ENCODE peak calls at places on chromosomes 16 and 17, in five cellular contexts. R, W, T, N and X are unnamed samples.

GRCh38 chr17:49850772-49851386 is 3.0 kb upstream of the TAC4 start:
- DNase-seq in R (no peak), W (no peak), T (no peak), N (no peak), X (no peak)

GRCh38 chr16:48524348-48525200 is 85.4 kb downstream of the N4BP1 start:
- DNase-seq in R (no peak), W (no peak), T (no peak), N (no peak), X (peak)

GRCh38 chr16:23206986-23207385 is 24.4 kb downstream of the SCNN1G start:
- DNase-seq in R (no peak), W (no peak), T (no peak), N (no peak), X (no peak)

GRCh38 chr16:20191566-20191965 is 117.9 kb upstream of the GPR139 start:
- DNase-seq in R (no peak), W (no peak), T (no peak), N (no peak), X (no peak)

GRCh38 chr17:57486416-57486815 is 230.1 kb downstream of the MSI2 start:
- DNase-seq in R (no peak), W (no peak), T (no peak), N (no peak), X (no peak)

GRCh38 chr16:87303431-87303930 is 13.7 kb downstream of the C16orf95 start:
- DNase-seq in R (no peak), W (no peak), T (no peak), N (peak), X (peak)

GRCh38 chr17:65918921-65919546 is 272.9 kb downstream of the CEP112 start:
- DNase-seq in R (no peak), W (no peak), T (no peak), N (no peak), X (peak)

GRCh38 chr17:82380860-82381702 is 9.5 kb downstream of the UTS2R start:
- DNase-seq in R (no peak), W (no peak), T (no peak), N (no peak), X (no peak)

GRCh38 chr16:79874391-79874790 is 273.9 kb upstream of the MAF start:
- DNase-seq in R (no peak), W (no peak), T (no peak), N (peak), X (no peak)

GRCh38 chr17:40474419-40475002 is 26.9 kb downstream of the TNS4 start:
- DNase-seq in R (no peak), W (no peak), T (no peak), N (peak), X (no peak)

GRCh38 chr17:1995321-1996242 is 29.6 kb downstream of the RTN4RL1 start:
- DNase-seq in R (no peak), W (no peak), T (no peak), N (no peak), X (peak)

GRCh38 chr16:85663891-85664321 is 24.8 kb downstream of the GINS2 start:
- DNase-seq in R (no peak), W (no peak), T (no peak), N (no peak), X (no peak)

GRCh38 chr16:68737730-68738590 is 868 bp downstream of the CDH1 start:
- DNase-seq in R (peak), W (no peak), T (no peak), N (no peak), X (no peak)

GRCh38 chr17:40065041-40065770 is 2.4 kb downstream of the THRA start:
- DNase-seq in R (no peak), W (no peak), T (no peak), N (no peak), X (no peak)

GRCh38 chr17:77011173-77012011 is 129.4 kb upstream of the SEC14L1 start:
- DNase-seq in R (no peak), W (no peak), T (no peak), N (no peak), X (peak)

GRCh38 chr17:45896803-45897693 is 2.7 kb downstream of the MAPT start:
- DNase-seq in R (peak), W (no peak), T (no peak), N (no peak), X (no peak)

GRCh38 chr16:3729161-3730112 is 12.1 kb upstream of the TRAP1 start:
- DNase-seq in R (no peak), W (no peak), T (no peak), N (no peak), X (no peak)

GRCh38 chr17:8739104-8739503 is 5.5 kb downstream of the CCDC42 start:
- DNase-seq in R (no peak), W (no peak), T (no peak), N (no peak), X (no peak)

GRCh38 chr17:70564006-70564620 is 394.8 kb downstream of the KCNJ2 start:
- DNase-seq in R (no peak), W (no peak), T (no peak), N (no peak), X (no peak)

GRCh38 chr17:19335951-19336631 is 26.4 kb downstream of the B9D1 start:
- DNase-seq in R (no peak), W (no peak), T (no peak), N (no peak), X (no peak)

GRCh38 chr17:74222399-74222798 is 9.0 kb downstream of the TTYH2 start:
- DNase-seq in R (no peak), W (no peak), T (no peak), N (no peak), X (no peak)

GRCh38 chr17:12050646-12051225 is 30.1 kb downstream of the MAP2K4 start:
- DNase-seq in R (no peak), W (no peak), T (no peak), N (no peak), X (no peak)

GRCh38 chr17:57747221-57748017 is 2.3 kb upstream of the CCDC182 start:
- DNase-seq in R (peak), W (no peak), T (no peak), N (peak), X (peak)

GRCh38 chr16:50861926-50862325 is 120.0 kb downstream of the CYLD start:
- DNase-seq in R (peak), W (no peak), T (no peak), N (no peak), X (peak)

GRCh38 chr17:10745231-10745630 is 15.4 kb upstream of the TMEM220 start:
- DNase-seq in R (no peak), W (no peak), T (no peak), N (no peak), X (no peak)

GRCh38 chr16:7268182-7268581 is 64.5 kb upstream of the RBFOX1 start:
- DNase-seq in R (peak), W (peak), T (no peak), N (peak), X (peak)

GRCh38 chr17:46944931-46945330 is 22.0 kb downstream of the GOSR2 start:
- DNase-seq in R (no peak), W (no peak), T (no peak), N (no peak), X (no peak)

GRCh38 chr17:34125010-34125409 is 130.1 kb upstream of the CCL2 start:
- DNase-seq in R (no peak), W (no peak), T (no peak), N (no peak), X (no peak)

GRCh38 chr17:46910179-46910927 is 12.6 kb upstream of the GOSR2 start:
- DNase-seq in R (no peak), W (no peak), T (no peak), N (no peak), X (no peak)

GRCh38 chr17:75647061-75647460 is 13.8 kb downstream of the SMIM5 start:
- DNase-seq in R (no peak), W (no peak), T (no peak), N (no peak), X (no peak)

GRCh38 chr17:75643033-75644017 is 10.1 kb downstream of the SMIM5 start:
- DNase-seq in R (no peak), W (no peak), T (no peak), N (no peak), X (no peak)

GRCh38 chr17:75646626-75646968 is 13.4 kb downstream of the SMIM5 start:
- DNase-seq in R (no peak), W (no peak), T (no peak), N (no peak), X (no peak)

GRCh38 chr17:75645889-75646625 is 12.8 kb downstream of the SMIM5 start:
- DNase-seq in R (peak), W (no peak), T (peak), N (no peak), X (peak)

GRCh38 chr17:75645501-75645888 is 12.3 kb downstream of the SMIM5 start:
- DNase-seq in R (peak), W (no peak), T (no peak), N (no peak), X (no peak)
- TF ChIP-seq HDAC2 in R (no peak), W (no peak), T (no peak), N (no peak), X (no peak)

DNA sequence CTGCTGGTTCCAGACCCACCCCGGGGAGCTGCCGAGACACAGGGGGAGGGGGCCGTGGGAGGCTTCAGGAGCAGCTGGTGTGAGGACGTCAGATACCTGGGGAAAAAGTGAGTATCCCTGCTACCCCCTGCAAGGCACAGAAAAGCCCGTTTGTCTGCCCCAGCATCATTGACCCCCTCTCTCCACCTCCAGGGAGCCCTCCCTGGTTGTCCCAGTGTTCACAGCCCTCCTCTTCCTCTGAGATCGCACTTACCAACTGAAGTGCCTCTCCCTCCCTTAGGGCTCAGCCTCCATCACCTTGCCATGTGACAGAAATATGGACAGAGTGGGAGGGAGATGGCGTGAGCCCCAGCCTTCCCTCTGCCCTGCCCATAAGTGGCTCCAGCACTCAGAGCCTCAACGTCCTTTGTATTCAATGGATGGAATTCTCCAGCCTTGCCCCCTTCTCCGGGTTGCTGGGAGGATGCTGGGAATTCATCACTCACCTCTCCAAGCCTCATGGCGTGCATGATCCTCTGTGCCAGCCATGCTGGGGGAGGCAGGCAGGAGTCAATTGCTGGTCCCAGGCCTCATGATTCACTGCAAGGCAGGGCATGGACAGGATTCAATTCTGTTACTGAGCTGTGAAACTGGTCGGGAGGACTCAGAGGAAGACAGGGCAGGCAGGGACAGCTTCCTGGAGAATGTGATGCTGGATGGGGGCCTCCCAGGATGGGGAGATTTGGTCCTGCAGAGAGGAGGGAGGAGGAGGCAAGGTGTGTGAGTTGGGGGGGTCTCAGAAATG is 14.6 kb downstream of the SPNS3 start:
- DNase-seq in R (no peak), W (no peak), T (no peak), N (no peak), X (no peak)
- TF ChIP-seq HDAC2 in R (no peak), W (no peak), T (no peak), N (no peak), X (no peak)

GRCh38 chr17:51373489-51374194 is 113.3 kb downstream of the UTP18 start:
- DNase-seq in R (no peak), W (no peak), T (no peak), N (no peak), X (no peak)

GRCh38 chr17:51371732-51372151 is 111.4 kb downstream of the UTP18 start:
- DNase-seq in R (peak), W (peak), T (peak), N (peak), X (peak)

GRCh38 chr17:51366866-51367265 is 106.5 kb downstream of the UTP18 start:
- DNase-seq in R (no peak), W (no peak), T (no peak), N (no peak), X (no peak)

GRCh38 chr17:51374220-51374619 is 113.9 kb downstream of the UTP18 start:
- DNase-seq in R (no peak), W (no peak), T (no peak), N (no peak), X (no peak)

DNA sequence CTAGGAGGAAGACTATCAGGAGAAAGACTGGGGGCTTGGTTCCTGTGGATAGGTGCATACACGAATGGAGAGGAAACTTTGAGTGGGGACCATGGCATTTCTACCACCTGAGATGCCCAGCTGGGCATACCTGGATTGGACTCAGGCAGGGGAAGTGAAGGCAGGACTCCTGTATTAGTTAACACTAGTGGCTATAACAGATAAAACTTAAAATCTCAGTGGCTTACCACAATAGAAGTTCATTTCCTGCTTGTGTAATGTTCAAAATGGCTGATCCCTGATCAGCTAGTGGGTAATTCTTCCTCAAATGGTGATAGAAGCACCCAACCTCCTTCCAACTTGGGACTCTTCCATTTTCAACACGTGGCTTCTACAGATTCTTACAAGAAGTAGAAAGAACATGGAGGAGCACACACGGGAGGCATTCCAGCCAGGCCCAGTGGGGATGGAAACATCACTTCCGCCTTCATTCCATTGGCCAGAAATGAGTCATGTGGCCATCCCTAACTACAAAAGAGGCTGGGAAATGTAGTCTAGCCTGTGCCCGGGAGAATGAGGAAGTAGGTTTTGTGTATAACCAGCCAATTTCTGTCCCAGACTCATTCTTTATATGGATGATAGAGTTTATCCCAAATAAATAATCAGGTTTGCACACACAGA is 112.1 kb downstream of the UTP18 start:
- DNase-seq in R (peak), W (no peak), T (peak), N (peak), X (peak)
- TF ChIP-seq HDAC2 in R (no peak), W (no peak), T (no peak), N (no peak), X (no peak)

GRCh38 chr17:58755269-58755576 is 431 bp upstream of the PPM1E start:
- DNase-seq in R (peak), W (no peak), T (no peak), N (no peak), X (no peak)

GRCh38 chr17:58758890-58759289 is 3.2 kb downstream of the PPM1E start:
- DNase-seq in R (no peak), W (no peak), T (no peak), N (no peak), X (no peak)

GRCh38 chr17:58755577-58756245 is at the start of gene PPM1E:
- DNase-seq in R (peak), W (peak), T (no peak), N (peak), X (peak)

GRCh38 chr17:58757162-58757613 is 1.5 kb downstream of the PPM1E start:
- DNase-seq in R (no peak), W (no peak), T (no peak), N (no peak), X (no peak)

DNA sequence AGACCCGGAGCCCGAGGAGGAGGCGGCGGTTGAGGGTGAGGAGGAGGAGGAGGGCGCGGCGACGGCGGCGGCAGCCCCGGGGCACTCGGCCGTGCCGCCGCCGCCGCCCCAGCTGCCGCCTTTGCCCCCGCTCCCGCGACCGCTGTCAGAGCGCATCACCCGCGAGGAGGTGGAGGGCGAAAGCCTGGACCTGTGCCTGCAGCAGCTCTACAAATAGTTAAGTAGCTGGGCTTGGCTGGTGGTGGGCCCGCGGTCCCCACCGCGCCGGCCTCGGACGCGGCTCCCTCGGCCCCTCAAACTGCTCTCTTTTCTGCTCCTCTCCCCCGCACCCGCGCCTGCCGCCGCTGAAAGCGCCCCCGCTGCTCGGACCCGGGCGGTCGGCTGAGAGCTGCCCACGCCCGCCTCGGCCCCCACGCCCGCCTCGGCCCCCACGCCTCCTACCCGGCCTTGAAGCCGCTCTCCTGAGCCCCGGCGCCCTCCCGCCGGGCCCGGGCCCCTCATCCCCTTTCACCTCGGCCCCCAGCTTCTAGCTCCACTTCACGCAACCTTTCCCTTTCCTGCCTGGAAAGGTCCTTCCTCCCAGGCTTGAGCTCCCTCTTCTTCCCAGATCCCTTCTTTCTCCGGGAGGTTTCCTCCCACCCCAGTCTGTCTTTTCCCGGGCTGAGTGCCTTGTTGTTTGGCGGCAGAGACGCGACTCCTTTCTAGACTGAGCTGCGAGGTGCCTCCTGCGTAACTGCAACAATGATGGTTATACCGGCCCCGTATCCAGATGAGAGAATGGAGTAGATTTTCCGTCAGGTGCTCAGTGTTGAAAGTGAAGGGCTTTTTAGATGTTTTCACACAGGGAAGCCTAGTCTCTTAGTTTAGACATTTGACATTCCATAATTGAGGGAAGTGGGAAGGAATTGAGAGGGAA is 850 bp downstream of the PPM1E start:
- DNase-seq in R (no peak), W (no peak), T (no peak), N (peak), X (no peak)
- TF ChIP-seq HDAC2 in R (no peak), W (no peak), T (no peak), N (no peak), X (no peak)

DNA sequence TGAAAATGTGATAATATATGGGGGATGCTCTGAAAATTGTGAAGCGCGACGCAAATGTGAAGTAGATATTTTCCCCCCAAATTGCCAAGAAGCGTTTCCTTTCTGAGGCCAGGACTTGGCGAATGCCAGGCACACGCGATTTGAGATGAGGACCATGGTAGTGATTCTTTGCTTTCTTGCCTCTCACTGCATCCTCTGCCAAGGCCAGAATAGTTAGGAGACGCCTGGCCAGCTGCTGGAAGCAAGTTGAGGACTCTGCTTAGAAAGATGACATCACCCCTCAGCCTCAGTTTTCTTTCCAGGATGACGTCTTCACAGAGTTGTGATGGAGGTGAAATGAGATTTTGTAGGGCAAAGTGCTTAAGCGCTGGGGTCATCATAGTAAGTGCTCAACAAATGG is 25.9 kb downstream of the PIPOX start:
- DNase-seq in R (no peak), W (no peak), T (no peak), N (no peak), X (no peak)
- TF ChIP-seq HDAC2 in R (no peak), W (no peak), T (no peak), N (no peak), X (no peak)

DNA sequence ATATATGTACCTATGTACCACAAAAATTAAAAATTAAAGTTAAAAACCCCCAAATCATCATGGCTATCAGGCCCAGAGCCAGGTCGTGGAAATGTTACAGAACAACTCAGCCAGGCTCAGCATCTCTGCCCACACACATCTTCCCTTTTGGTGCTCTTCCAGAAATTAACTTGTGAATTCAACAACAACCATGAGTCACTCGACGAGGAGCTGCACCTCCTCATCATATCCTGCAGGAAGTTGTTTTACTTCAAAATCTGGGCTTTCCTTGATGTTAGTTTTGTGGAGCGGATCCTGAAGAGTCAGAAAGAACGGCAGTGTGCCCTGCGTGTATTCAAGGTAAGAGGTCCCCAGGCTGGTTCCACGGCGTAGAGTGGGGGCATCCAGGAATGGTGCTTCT is 10.6 kb downstream of the FBXO39 start:
- DNase-seq in R (no peak), W (no peak), T (no peak), N (no peak), X (no peak)
- TF ChIP-seq HDAC2 in R (no peak), W (no peak), T (no peak), N (no peak), X (no peak)

GRCh38 chr16:81275064-81275532 is 36.6 kb downstream of the BCO1 start:
- DNase-seq in R (no peak), W (no peak), T (no peak), N (no peak), X (no peak)
- TF ChIP-seq HDAC2 in R (no peak), W (no peak), T (no peak), N (no peak), X (no peak)